ENCODE peak calls at places on chromosomes 5 and 9, in ten cellular contexts. One of them, this sample, is unnamed.

GRCh38 chr5:159764283-159764927 is 151.9 kb upstream of the ADRA1B start:
- DNase-seq in iPS-NIHi11: no peak
- DNase-seq in activated T-cell treated with anti-CD3 and anti-CD28 coated beads, Interleukin-2, amount 50 U/mL, for 24 hours: no peak
- DNase-seq in activated CD8-positive, alpha-beta memory T cell treated with anti-CD3 and anti-CD28 coated beads, Interleukin-2, amount 50 U/mL, for 48 hours: no peak
- DNase-seq in mucosa of descending colon: no peak
- DNase-seq in neural crest cell: no peak
- DNase-seq in glutamatergic neuron: no peak
- DNase-seq in astrocyte of the hippocampus: peak
- DNase-seq in NCI-H1105: no peak
- DNase-seq in neural progenitor cell: no peak
- DNase-seq in this sample: no peak

GRCh38 chr5:179285236-179285635 is 60.0 kb downstream of the ADAMTS2 start:
- DNase-seq in neural crest cell: no peak
- DNase-seq in activated CD8-positive, alpha-beta memory T cell treated with anti-CD3 and anti-CD28 coated beads, Interleukin-2, amount 50 U/mL, for 48 hours: no peak
- DNase-seq in iPS-NIHi11: no peak
- DNase-seq in glutamatergic neuron: peak
- DNase-seq in NCI-H1105: no peak
- DNase-seq in astrocyte of the hippocampus: no peak
- DNase-seq in neural progenitor cell: no peak
- DNase-seq in mucosa of descending colon: no peak
- DNase-seq in activated T-cell treated with anti-CD3 and anti-CD28 coated beads, Interleukin-2, amount 50 U/mL, for 24 hours: no peak
- DNase-seq in this sample: no peak

GRCh38 chr9:127778280-127779135 is at the start of gene SH2D3C:
- DNase-seq in NCI-H1105: no peak
- DNase-seq in astrocyte of the hippocampus: no peak
- DNase-seq in glutamatergic neuron: peak
- DNase-seq in activated T-cell treated with anti-CD3 and anti-CD28 coated beads, Interleukin-2, amount 50 U/mL, for 24 hours: peak
- DNase-seq in mucosa of descending colon: peak
- DNase-seq in neural progenitor cell: no peak
- DNase-seq in neural crest cell: no peak
- DNase-seq in iPS-NIHi11: no peak
- DNase-seq in activated CD8-positive, alpha-beta memory T cell treated with anti-CD3 and anti-CD28 coated beads, Interleukin-2, amount 50 U/mL, for 48 hours: no peak
- DNase-seq in this sample: no peak

GRCh38 chr9:117526674-117527073 is 111.8 kb upstream of the ASTN2 start:
- DNase-seq in neural crest cell: no peak
- DNase-seq in glutamatergic neuron: no peak
- DNase-seq in neural progenitor cell: no peak
- DNase-seq in iPS-NIHi11: no peak
- DNase-seq in astrocyte of the hippocampus: no peak
- DNase-seq in activated CD8-positive, alpha-beta memory T cell treated with anti-CD3 and anti-CD28 coated beads, Interleukin-2, amount 50 U/mL, for 48 hours: no peak
- DNase-seq in NCI-H1105: no peak
- DNase-seq in mucosa of descending colon: no peak
- DNase-seq in activated T-cell treated with anti-CD3 and anti-CD28 coated beads, Interleukin-2, amount 50 U/mL, for 24 hours: no peak
- DNase-seq in this sample: no peak

GRCh38 chr9:6049798-6050197 is 34.4 kb upstream of the RANBP6 start:
- DNase-seq in astrocyte of the hippocampus: no peak
- DNase-seq in glutamatergic neuron: no peak
- DNase-seq in neural progenitor cell: no peak
- DNase-seq in neural crest cell: no peak
- DNase-seq in activated T-cell treated with anti-CD3 and anti-CD28 coated beads, Interleukin-2, amount 50 U/mL, for 24 hours: no peak
- DNase-seq in NCI-H1105: no peak
- DNase-seq in activated CD8-positive, alpha-beta memory T cell treated with anti-CD3 and anti-CD28 coated beads, Interleukin-2, amount 50 U/mL, for 48 hours: no peak
- DNase-seq in iPS-NIHi11: peak
- DNase-seq in mucosa of descending colon: peak
- DNase-seq in this sample: peak

GRCh38 chr9:35659340-35659739 is 1.2 kb downstream of the CCDC107 start:
- DNase-seq in neural crest cell: no peak
- DNase-seq in activated T-cell treated with anti-CD3 and anti-CD28 coated beads, Interleukin-2, amount 50 U/mL, for 24 hours: no peak
- DNase-seq in activated CD8-positive, alpha-beta memory T cell treated with anti-CD3 and anti-CD28 coated beads, Interleukin-2, amount 50 U/mL, for 48 hours: no peak
- DNase-seq in mucosa of descending colon: no peak
- DNase-seq in astrocyte of the hippocampus: peak
- DNase-seq in NCI-H1105: no peak
- DNase-seq in glutamatergic neuron: no peak
- DNase-seq in iPS-NIHi11: no peak
- DNase-seq in neural progenitor cell: no peak
- DNase-seq in this sample: no peak

GRCh38 chr5:139678283-139678613 is 30.1 kb downstream of the CXXC5 start:
- DNase-seq in iPS-NIHi11: no peak
- DNase-seq in mucosa of descending colon: no peak
- DNase-seq in neural crest cell: no peak
- DNase-seq in neural progenitor cell: no peak
- DNase-seq in glutamatergic neuron: no peak
- DNase-seq in astrocyte of the hippocampus: no peak
- DNase-seq in activated CD8-positive, alpha-beta memory T cell treated with anti-CD3 and anti-CD28 coated beads, Interleukin-2, amount 50 U/mL, for 48 hours: no peak
- DNase-seq in NCI-H1105: no peak
- DNase-seq in activated T-cell treated with anti-CD3 and anti-CD28 coated beads, Interleukin-2, amount 50 U/mL, for 24 hours: no peak
- DNase-seq in this sample: no peak

GRCh38 chr9:12988259-12988658 is 213.4 kb downstream of the LURAP1L start:
- DNase-seq in neural crest cell: no peak
- DNase-seq in neural progenitor cell: no peak
- DNase-seq in activated CD8-positive, alpha-beta memory T cell treated with anti-CD3 and anti-CD28 coated beads, Interleukin-2, amount 50 U/mL, for 48 hours: no peak
- DNase-seq in mucosa of descending colon: no peak
- DNase-seq in iPS-NIHi11: no peak
- DNase-seq in glutamatergic neuron: no peak
- DNase-seq in NCI-H1105: no peak
- DNase-seq in activated T-cell treated with anti-CD3 and anti-CD28 coated beads, Interleukin-2, amount 50 U/mL, for 24 hours: no peak
- DNase-seq in astrocyte of the hippocampus: no peak
- DNase-seq in this sample: no peak

GRCh38 chr5:73444499-73445432 is 3.8 kb downstream of the FOXD1 start:
- DNase-seq in neural progenitor cell: peak
- DNase-seq in neural crest cell: no peak
- DNase-seq in astrocyte of the hippocampus: no peak
- DNase-seq in activated T-cell treated with anti-CD3 and anti-CD28 coated beads, Interleukin-2, amount 50 U/mL, for 24 hours: no peak
- DNase-seq in glutamatergic neuron: peak
- DNase-seq in NCI-H1105: no peak
- DNase-seq in activated CD8-positive, alpha-beta memory T cell treated with anti-CD3 and anti-CD28 coated beads, Interleukin-2, amount 50 U/mL, for 48 hours: no peak
- DNase-seq in mucosa of descending colon: no peak
- DNase-seq in iPS-NIHi11: no peak
- DNase-seq in this sample: no peak

GRCh38 chr5:95591490-95591901 is 28.4 kb upstream of the GPR150 start:
- DNase-seq in activated CD8-positive, alpha-beta memory T cell treated with anti-CD3 and anti-CD28 coated beads, Interleukin-2, amount 50 U/mL, for 48 hours: no peak
- DNase-seq in neural crest cell: no peak
- DNase-seq in neural progenitor cell: no peak
- DNase-seq in NCI-H1105: no peak
- DNase-seq in astrocyte of the hippocampus: peak
- DNase-seq in iPS-NIHi11: no peak
- DNase-seq in glutamatergic neuron: no peak
- DNase-seq in mucosa of descending colon: no peak
- DNase-seq in activated T-cell treated with anti-CD3 and anti-CD28 coated beads, Interleukin-2, amount 50 U/mL, for 24 hours: no peak
- DNase-seq in this sample: no peak

GRCh38 chr5:154707641-154708040 is 47.5 kb upstream of the LARP1 start:
- DNase-seq in mucosa of descending colon: no peak
- DNase-seq in neural progenitor cell: no peak
- DNase-seq in activated T-cell treated with anti-CD3 and anti-CD28 coated beads, Interleukin-2, amount 50 U/mL, for 24 hours: no peak
- DNase-seq in neural crest cell: no peak
- DNase-seq in glutamatergic neuron: no peak
- DNase-seq in NCI-H1105: no peak
- DNase-seq in astrocyte of the hippocampus: no peak
- DNase-seq in activated CD8-positive, alpha-beta memory T cell treated with anti-CD3 and anti-CD28 coated beads, Interleukin-2, amount 50 U/mL, for 48 hours: no peak
- DNase-seq in iPS-NIHi11: no peak
- DNase-seq in this sample: no peak

GRCh38 chr5:125232779-125233230 is 486.4 kb upstream of the ZNF608 start:
- DNase-seq in activated CD8-positive, alpha-beta memory T cell treated with anti-CD3 and anti-CD28 coated beads, Interleukin-2, amount 50 U/mL, for 48 hours: no peak
- DNase-seq in mucosa of descending colon: no peak
- DNase-seq in astrocyte of the hippocampus: peak
- DNase-seq in NCI-H1105: no peak
- DNase-seq in neural progenitor cell: no peak
- DNase-seq in glutamatergic neuron: no peak
- DNase-seq in neural crest cell: no peak
- DNase-seq in iPS-NIHi11: no peak
- DNase-seq in activated T-cell treated with anti-CD3 and anti-CD28 coated beads, Interleukin-2, amount 50 U/mL, for 24 hours: no peak
- DNase-seq in this sample: no peak

GRCh38 chr5:175035882-175036533 is 311.6 kb downstream of the MSX2 start:
- DNase-seq in NCI-H1105: no peak
- DNase-seq in glutamatergic neuron: no peak
- DNase-seq in neural crest cell: no peak
- DNase-seq in mucosa of descending colon: no peak
- DNase-seq in activated T-cell treated with anti-CD3 and anti-CD28 coated beads, Interleukin-2, amount 50 U/mL, for 24 hours: no peak
- DNase-seq in astrocyte of the hippocampus: no peak
- DNase-seq in activated CD8-positive, alpha-beta memory T cell treated with anti-CD3 and anti-CD28 coated beads, Interleukin-2, amount 50 U/mL, for 48 hours: no peak
- DNase-seq in neural progenitor cell: no peak
- DNase-seq in iPS-NIHi11: no peak
- DNase-seq in this sample: no peak

GRCh38 chr5:40518511-40518917 is 161.2 kb upstream of the PTGER4 start:
- DNase-seq in neural progenitor cell: no peak
- DNase-seq in glutamatergic neuron: no peak
- DNase-seq in activated T-cell treated with anti-CD3 and anti-CD28 coated beads, Interleukin-2, amount 50 U/mL, for 24 hours: no peak
- DNase-seq in neural crest cell: no peak
- DNase-seq in astrocyte of the hippocampus: peak
- DNase-seq in iPS-NIHi11: no peak
- DNase-seq in mucosa of descending colon: peak
- DNase-seq in NCI-H1105: no peak
- DNase-seq in activated CD8-positive, alpha-beta memory T cell treated with anti-CD3 and anti-CD28 coated beads, Interleukin-2, amount 50 U/mL, for 48 hours: no peak
- DNase-seq in this sample: no peak

GRCh38 chr9:22036866-22037626 is 27.9 kb upstream of the CDKN2B start:
- DNase-seq in mucosa of descending colon: no peak
- DNase-seq in iPS-NIHi11: no peak
- DNase-seq in neural progenitor cell: no peak
- DNase-seq in neural crest cell: no peak
- DNase-seq in activated CD8-positive, alpha-beta memory T cell treated with anti-CD3 and anti-CD28 coated beads, Interleukin-2, amount 50 U/mL, for 48 hours: no peak
- DNase-seq in glutamatergic neuron: no peak
- DNase-seq in astrocyte of the hippocampus: no peak
- DNase-seq in activated T-cell treated with anti-CD3 and anti-CD28 coated beads, Interleukin-2, amount 50 U/mL, for 24 hours: no peak
- DNase-seq in NCI-H1105: no peak
- DNase-seq in this sample: no peak

GRCh38 chr5:105573575-105573974 is 2011.0 kb upstream of the NUDT12 start:
- DNase-seq in NCI-H1105: no peak
- DNase-seq in activated T-cell treated with anti-CD3 and anti-CD28 coated beads, Interleukin-2, amount 50 U/mL, for 24 hours: no peak
- DNase-seq in astrocyte of the hippocampus: no peak
- DNase-seq in neural progenitor cell: no peak
- DNase-seq in mucosa of descending colon: no peak
- DNase-seq in neural crest cell: no peak
- DNase-seq in iPS-NIHi11: no peak
- DNase-seq in glutamatergic neuron: no peak
- DNase-seq in activated CD8-positive, alpha-beta memory T cell treated with anti-CD3 and anti-CD28 coated beads, Interleukin-2, amount 50 U/mL, for 48 hours: no peak
- DNase-seq in this sample: no peak

GRCh38 chr9:101415578-101415977 is 16.9 kb downstream of the ZNF189 start:
- DNase-seq in NCI-H1105: no peak
- DNase-seq in iPS-NIHi11: no peak
- DNase-seq in activated CD8-positive, alpha-beta memory T cell treated with anti-CD3 and anti-CD28 coated beads, Interleukin-2, amount 50 U/mL, for 48 hours: no peak
- DNase-seq in mucosa of descending colon: no peak
- DNase-seq in neural crest cell: no peak
- DNase-seq in activated T-cell treated with anti-CD3 and anti-CD28 coated beads, Interleukin-2, amount 50 U/mL, for 24 hours: no peak
- DNase-seq in astrocyte of the hippocampus: no peak
- DNase-seq in neural progenitor cell: no peak
- DNase-seq in glutamatergic neuron: no peak
- DNase-seq in this sample: no peak

GRCh38 chr9:13690595-13690994 is 411.1 kb upstream of the MPDZ start:
- DNase-seq in neural crest cell: no peak
- DNase-seq in activated T-cell treated with anti-CD3 and anti-CD28 coated beads, Interleukin-2, amount 50 U/mL, for 24 hours: no peak
- DNase-seq in iPS-NIHi11: no peak
- DNase-seq in NCI-H1105: no peak
- DNase-seq in glutamatergic neuron: no peak
- DNase-seq in astrocyte of the hippocampus: no peak
- DNase-seq in neural progenitor cell: no peak
- DNase-seq in activated CD8-positive, alpha-beta memory T cell treated with anti-CD3 and anti-CD28 coated beads, Interleukin-2, amount 50 U/mL, for 48 hours: no peak
- DNase-seq in mucosa of descending colon: no peak
- DNase-seq in this sample: no peak

GRCh38 chr5:146878471-146879172 is at the start of gene PPP2R2B:
- DNase-seq in glutamatergic neuron: peak
- DNase-seq in neural crest cell: peak
- DNase-seq in neural progenitor cell: peak
- DNase-seq in mucosa of descending colon: peak
- DNase-seq in NCI-H1105: peak
- DNase-seq in astrocyte of the hippocampus: peak
- DNase-seq in activated T-cell treated with anti-CD3 and anti-CD28 coated beads, Interleukin-2, amount 50 U/mL, for 24 hours: peak
- DNase-seq in activated CD8-positive, alpha-beta memory T cell treated with anti-CD3 and anti-CD28 coated beads, Interleukin-2, amount 50 U/mL, for 48 hours: peak
- DNase-seq in iPS-NIHi11: peak
- DNase-seq in this sample: peak

GRCh38 chr9:95750725-95751644 is 124.5 kb upstream of the ERCC6L2 start:
- DNase-seq in NCI-H1105: no peak
- DNase-seq in mucosa of descending colon: no peak
- DNase-seq in activated CD8-positive, alpha-beta memory T cell treated with anti-CD3 and anti-CD28 coated beads, Interleukin-2, amount 50 U/mL, for 48 hours: no peak
- DNase-seq in activated T-cell treated with anti-CD3 and anti-CD28 coated beads, Interleukin-2, amount 50 U/mL, for 24 hours: no peak
- DNase-seq in astrocyte of the hippocampus: no peak
- DNase-seq in iPS-NIHi11: peak
- DNase-seq in glutamatergic neuron: no peak
- DNase-seq in neural progenitor cell: no peak
- DNase-seq in neural crest cell: no peak
- DNase-seq in this sample: no peak

GRCh38 chr9:134056483-134057310 is 11.1 kb downstream of the BRD3 start:
- DNase-seq in astrocyte of the hippocampus: no peak
- DNase-seq in NCI-H1105: no peak
- DNase-seq in glutamatergic neuron: peak
- DNase-seq in mucosa of descending colon: no peak
- DNase-seq in neural crest cell: no peak
- DNase-seq in activated CD8-positive, alpha-beta memory T cell treated with anti-CD3 and anti-CD28 coated beads, Interleukin-2, amount 50 U/mL, for 48 hours: no peak
- DNase-seq in activated T-cell treated with anti-CD3 and anti-CD28 coated beads, Interleukin-2, amount 50 U/mL, for 24 hours: no peak
- DNase-seq in neural progenitor cell: peak
- DNase-seq in iPS-NIHi11: peak
- DNase-seq in this sample: no peak

GRCh38 chr5:108529381-108529780 is 147.5 kb upstream of the FBXL17 start:
- DNase-seq in iPS-NIHi11: no peak
- DNase-seq in astrocyte of the hippocampus: no peak
- DNase-seq in mucosa of descending colon: no peak
- DNase-seq in glutamatergic neuron: no peak
- DNase-seq in neural crest cell: no peak
- DNase-seq in activated CD8-positive, alpha-beta memory T cell treated with anti-CD3 and anti-CD28 coated beads, Interleukin-2, amount 50 U/mL, for 48 hours: no peak
- DNase-seq in neural progenitor cell: no peak
- DNase-seq in NCI-H1105: no peak
- DNase-seq in activated T-cell treated with anti-CD3 and anti-CD28 coated beads, Interleukin-2, amount 50 U/mL, for 24 hours: no peak
- DNase-seq in this sample: no peak

GRCh38 chr5:133006653-133007052 is 19.7 kb downstream of the ZCCHC10 start:
- DNase-seq in iPS-NIHi11: no peak
- DNase-seq in neural crest cell: no peak
- DNase-seq in astrocyte of the hippocampus: peak
- DNase-seq in activated CD8-positive, alpha-beta memory T cell treated with anti-CD3 and anti-CD28 coated beads, Interleukin-2, amount 50 U/mL, for 48 hours: no peak
- DNase-seq in mucosa of descending colon: no peak
- DNase-seq in activated T-cell treated with anti-CD3 and anti-CD28 coated beads, Interleukin-2, amount 50 U/mL, for 24 hours: no peak
- DNase-seq in glutamatergic neuron: no peak
- DNase-seq in neural progenitor cell: no peak
- DNase-seq in NCI-H1105: no peak
- DNase-seq in this sample: no peak

GRCh38 chr9:16671591-16672137 is 198.8 kb downstream of the BNC2 start:
- DNase-seq in glutamatergic neuron: no peak
- DNase-seq in neural crest cell: no peak
- DNase-seq in iPS-NIHi11: no peak
- DNase-seq in activated CD8-positive, alpha-beta memory T cell treated with anti-CD3 and anti-CD28 coated beads, Interleukin-2, amount 50 U/mL, for 48 hours: no peak
- DNase-seq in neural progenitor cell: no peak
- DNase-seq in mucosa of descending colon: no peak
- DNase-seq in activated T-cell treated with anti-CD3 and anti-CD28 coated beads, Interleukin-2, amount 50 U/mL, for 24 hours: no peak
- DNase-seq in NCI-H1105: no peak
- DNase-seq in astrocyte of the hippocampus: peak
- DNase-seq in this sample: no peak

GRCh38 chr9:133129001-133129799 is 8.2 kb upstream of the RALGDS start:
- DNase-seq in neural progenitor cell: no peak
- DNase-seq in activated T-cell treated with anti-CD3 and anti-CD28 coated beads, Interleukin-2, amount 50 U/mL, for 24 hours: no peak
- DNase-seq in mucosa of descending colon: peak
- DNase-seq in activated CD8-positive, alpha-beta memory T cell treated with anti-CD3 and anti-CD28 coated beads, Interleukin-2, amount 50 U/mL, for 48 hours: no peak
- DNase-seq in astrocyte of the hippocampus: no peak
- DNase-seq in neural crest cell: no peak
- DNase-seq in glutamatergic neuron: no peak
- DNase-seq in iPS-NIHi11: no peak
- DNase-seq in NCI-H1105: no peak
- DNase-seq in this sample: no peak

GRCh38 chr9:135192686-135193085 is 105.2 kb downstream of the OLFM1 start:
- DNase-seq in activated CD8-positive, alpha-beta memory T cell treated with anti-CD3 and anti-CD28 coated beads, Interleukin-2, amount 50 U/mL, for 48 hours: no peak
- DNase-seq in neural progenitor cell: no peak
- DNase-seq in neural crest cell: no peak
- DNase-seq in activated T-cell treated with anti-CD3 and anti-CD28 coated beads, Interleukin-2, amount 50 U/mL, for 24 hours: no peak
- DNase-seq in iPS-NIHi11: no peak
- DNase-seq in glutamatergic neuron: peak
- DNase-seq in astrocyte of the hippocampus: no peak
- DNase-seq in NCI-H1105: no peak
- DNase-seq in mucosa of descending colon: no peak
- DNase-seq in this sample: no peak

GRCh38 chr9:22111871-22112247 is 102.8 kb upstream of the CDKN2B start:
- DNase-seq in mucosa of descending colon: no peak
- DNase-seq in glutamatergic neuron: no peak
- DNase-seq in activated CD8-positive, alpha-beta memory T cell treated with anti-CD3 and anti-CD28 coated beads, Interleukin-2, amount 50 U/mL, for 48 hours: no peak
- DNase-seq in astrocyte of the hippocampus: peak
- DNase-seq in neural progenitor cell: no peak
- DNase-seq in iPS-NIHi11: no peak
- DNase-seq in neural crest cell: no peak
- DNase-seq in NCI-H1105: no peak
- DNase-seq in activated T-cell treated with anti-CD3 and anti-CD28 coated beads, Interleukin-2, amount 50 U/mL, for 24 hours: no peak
- DNase-seq in this sample: no peak

GRCh38 chr9:114271556-114272510 is 51.1 kb upstream of the ORM1 start:
- DNase-seq in mucosa of descending colon: peak
- DNase-seq in neural progenitor cell: peak
- DNase-seq in iPS-NIHi11: peak
- DNase-seq in activated T-cell treated with anti-CD3 and anti-CD28 coated beads, Interleukin-2, amount 50 U/mL, for 24 hours: no peak
- DNase-seq in activated CD8-positive, alpha-beta memory T cell treated with anti-CD3 and anti-CD28 coated beads, Interleukin-2, amount 50 U/mL, for 48 hours: no peak
- DNase-seq in glutamatergic neuron: peak
- DNase-seq in neural crest cell: peak
- DNase-seq in NCI-H1105: no peak
- DNase-seq in astrocyte of the hippocampus: no peak
- DNase-seq in this sample: no peak